ENCODE peak calls at places on chromosomes 6 and 20, in four cellular contexts. D, F, L and O are unnamed samples.

GRCh38 chr20:24879875-24880274 is 69.2 kb upstream of the CST7 start:
- DNase-seq in L (no peak), F (no peak), D (no peak), O (no peak)

GRCh38 chr6:168877821-168878282 is 375.8 kb downstream of the THBS2 start:
- DNase-seq in D (peak; percentile 66), F (peak; percentile 60), L (no peak), O (no peak)

GRCh38 chr6:106512048-106512957 is 117.0 kb downstream of the RTN4IP1 start:
- DNase-seq in L (peak; percentile 44), D (peak; percentile 84), F (peak; percentile 63), O (peak; percentile 92)

GRCh38 chr20:16400249-16400648 is 173.0 kb downstream of the KIF16B start:
- DNase-seq in L (no peak), F (no peak), D (no peak), O (no peak)

GRCh38 chr6:17820055-17820454 is 113.3 kb upstream of the NUP153 start:
- DNase-seq in L (no peak), F (no peak), D (no peak), O (no peak)

GRCh38 chr6:118912646-118913045 is 18.7 kb downstream of the ASF1A start:
- DNase-seq in L (no peak), D (no peak), F (no peak), O (no peak)

GRCh38 chr6:14543971-14544620 is 426.5 kb downstream of the CD83 start:
- DNase-seq in F (no peak), D (no peak), L (no peak), O (no peak)

GRCh38 chr6:106256201-106256968 is 69.2 kb downstream of the ATG5 start:
- DNase-seq in L (no peak), F (no peak), D (no peak), O (no peak)

GRCh38 chr6:151005896-151006632 is 140.6 kb downstream of the MTHFD1L start:
- DNase-seq in L (peak; percentile 26), F (no peak), D (no peak), O (no peak)

GRCh38 chr20:38131588-38132121 is 33.4 kb downstream of the TGM2 start:
- DNase-seq in D (no peak), F (no peak), L (no peak), O (no peak)

GRCh38 chr6:131949909-131950766 is 1.0 kb downstream of the CCN2 start:
- DNase-seq in F (peak; percentile 86), D (peak; percentile 80), L (peak; percentile 96), O (peak; percentile 80)

GRCh38 chr6:36662827-36663256 is 15.7 kb upstream of the CDKN1A start:
- DNase-seq in F (peak; percentile 88), D (peak; percentile 52), L (no peak), O (peak; percentile 58)

GRCh38 chr6:111602481-111603404 is 2.9 kb downstream of the TRAF3IP2 start:
- DNase-seq in F (peak; percentile 32), D (no peak), L (peak; percentile 61), O (no peak)

GRCh38 chr6:43767553-43768505 is 2.2 kb upstream of the VEGFA start:
- DNase-seq in D (peak; percentile 67), L (no peak), F (peak; percentile 43), O (peak; percentile 83)

GRCh38 chr6:142444800-142445405 is 143.1 kb downstream of the ADGRG6 start:
- DNase-seq in D (no peak), F (no peak), L (no peak), O (no peak)

GRCh38 chr6:136014454-136015421 is 163.2 kb downstream of the PDE7B start:
- DNase-seq in D (no peak), F (no peak), L (peak; percentile 99), O (no peak)

GRCh38 chr6:111758608-111759293 is 114.5 kb downstream of the FYN start:
- DNase-seq in F (no peak), L (no peak), D (no peak), O (no peak)

GRCh38 chr6:99993533-99994251 is at the start of gene MCHR2:
- DNase-seq in L (no peak), D (no peak), F (peak; percentile 11), O (no peak)

GRCh38 chr20:63165538-63166422 is 50.2 kb downstream of the YTHDF1 start:
- DNase-seq in D (no peak), F (no peak), L (no peak), O (no peak)

GRCh38 chr6:31139599-31139998 is 733 bp upstream of the PSORS1C2 start:
- DNase-seq in D (no peak), F (no peak), L (peak; percentile 79), O (no peak)

GRCh38 chr6:11496152-11497060 is 41.1 kb upstream of the TMEM170B start:
- DNase-seq in F (peak; percentile 67), D (peak; percentile 55), L (peak; percentile 91), O (no peak)

GRCh38 chr6:45398075-45398817 is 20.5 kb upstream of the SUPT3H start:
- DNase-seq in F (no peak), L (no peak), D (no peak), O (no peak)

GRCh38 chr6:34888441-34888820 is 589 bp upstream of the TAF11 start:
- DNase-seq in L (no peak), F (no peak), D (no peak), O (no peak)

GRCh38 chr6:29792123-29793035 is 35.2 kb upstream of the HLA-G start:
- DNase-seq in D (peak; percentile 64), L (peak; percentile 34), F (peak; percentile 70), O (peak; percentile 78)

GRCh38 chr6:167933290-167933689 is 64.2 kb upstream of the KIF25 start:
- DNase-seq in D (no peak), L (no peak), F (no peak), O (no peak)

GRCh38 chr6:23414204-23414501 is 711.9 kb upstream of the NRSN1 start:
- DNase-seq in D (no peak), L (peak; percentile 81), F (no peak), O (no peak)

GRCh38 chr6:50102676-50103075 is 52.9 kb upstream of the DEFB112 start:
- DNase-seq in F (no peak), D (no peak), L (no peak), O (no peak)

GRCh38 chr6:143157146-143157545 is 96.5 kb downstream of the AIG1 start:
- DNase-seq in D (no peak), L (no peak), F (no peak), O (no peak)

GRCh38 chr20:43751167-43752050 is 24.6 kb upstream of the GTSF1L start:
- DNase-seq in L (peak; percentile 71), D (no peak), F (no peak), O (no peak)

GRCh38 chr20:1327827-1328679 is 886 bp downstream of the SDCBP2 start:
- DNase-seq in L (no peak), D (no peak), F (no peak), O (peak; percentile 78)

GRCh38 chr6:3517350-3517749 is 60.5 kb upstream of the SLC22A23 start:
- DNase-seq in D (no peak), F (no peak), L (peak; percentile 93), O (no peak)

GRCh38 chr6:148969679-148970078 is 222.8 kb downstream of the UST start:
- DNase-seq in D (no peak), L (peak; percentile 33), F (no peak), O (no peak)

GRCh38 chr20:23419995-23420901 is 1.0 kb downstream of the NAPB start:
- DNase-seq in L (peak; percentile 65), F (peak; percentile 80), D (peak; percentile 89), O (peak; percentile 75)

GRCh38 chr20:23417861-23418260 is 3.4 kb downstream of the NAPB start:
- DNase-seq in F (no peak), D (no peak), L (no peak), O (no peak)

GRCh38 chr20:23415958-23416583 is 5.2 kb downstream of the NAPB start:
- DNase-seq in D (no peak), F (no peak), L (no peak), O (no peak)

GRCh38 chr20:23420943-23421925 is at the start of gene NAPB:
- DNase-seq in F (peak; percentile 93), L (peak; percentile 94), D (peak; percentile 94), O (peak; percentile 96)

GRCh38 chr20:23419657-23419994 is 1.7 kb downstream of the NAPB start:
- DNase-seq in D (no peak), L (no peak), F (no peak), O (no peak)
- H3K27ac ChIP-seq in D (peak overlapping the region; percentile 91), L (peak overlapping the region; percentile 34), F (peak overlapping the region; percentile 88), O (peak overlapping the region; percentile 85)

GRCh38 chr6:160088069-160088773 is 33.4 kb upstream of the SLC22A1 start:
- DNase-seq in F (peak; percentile 55), L (peak; percentile 85), D (peak; percentile 60), O (peak; percentile 75)

GRCh38 chr6:160086754-160087153 is 34.9 kb upstream of the SLC22A1 start:
- DNase-seq in L (no peak), D (no peak), F (no peak), O (no peak)

GRCh38 chr6:160085713-160086505 is 35.7 kb upstream of the SLC22A1 start:
- DNase-seq in D (no peak), L (no peak), F (no peak), O (no peak)

GRCh38 chr6:160089534-160089897 is 32.1 kb upstream of the SLC22A1 start:
- DNase-seq in F (no peak), L (no peak), D (no peak), O (no peak)

GRCh38 chr6:160088774-160089533 is 32.7 kb upstream of the SLC22A1 start:
- DNase-seq in L (no peak), D (no peak), F (no peak), O (no peak)
- TF ChIP-seq CTCF in L (no peak), D (no peak), F (no peak), O (no peak)

GRCh38 chr6:4801491-4802118 is 25.4 kb downstream of the CDYL start:
- DNase-seq in D (no peak), L (no peak), F (no peak), O (no peak)

GRCh38 chr6:4804095-4804494 is 27.9 kb downstream of the CDYL start:
- DNase-seq in L (peak; percentile 55), D (no peak), F (no peak), O (no peak)

GRCh38 chr6:4800662-4801061 is 24.5 kb downstream of the CDYL start:
- DNase-seq in D (no peak), L (no peak), F (no peak), O (no peak)

GRCh38 chr6:4803343-4803744 is 27.1 kb downstream of the CDYL start:
- DNase-seq in D (no peak), L (no peak), F (no peak), O (no peak)

GRCh38 chr6:4802312-4802935 is 26.2 kb downstream of the CDYL start:
- DNase-seq in F (no peak), D (no peak), L (no peak), O (no peak)
- H3K27ac ChIP-seq in F (no peak overlapping the region), D (no peak overlapping the region), L (no peak overlapping the region), O (no peak overlapping the region)

GRCh38 chr6:162123797-162124196 is 603.8 kb downstream of the PRKN start:
- DNase-seq in F (no peak), D (no peak), L (peak; percentile 40), O (no peak)
- TF ChIP-seq CTCF in F (no peak), D (no peak), L (peak; percentile 48), O (peak; percentile 30)

GRCh38 chr6:28252507-28252975 is 472 bp upstream of the ZKSCAN4 start:
- DNase-seq in D (no peak), F (no peak), L (peak; percentile 6), O (no peak)

GRCh38 chr6:28248916-28249315 is 3.2 kb downstream of the ZKSCAN4 start:
- DNase-seq in F (no peak), D (no peak), L (no peak), O (no peak)

GRCh38 chr6:28254340-28254618 is 2.2 kb upstream of the ZKSCAN4 start:
- DNase-seq in D (no peak), L (no peak), F (no peak), O (no peak)

GRCh38 chr6:28250747-28251146 is 1.3 kb downstream of the ZKSCAN4 start:
- DNase-seq in L (no peak), F (no peak), D (no peak), O (no peak)

GRCh38 chr6:28251648-28252506 is at the start of gene ZKSCAN4:
- DNase-seq in L (peak; percentile 94), D (peak; percentile 73), F (peak; percentile 72), O (peak; percentile 71)
- H3K27ac ChIP-seq in L (peak within 1 kb of the TSS; percentile 12), D (peak within 1 kb of the TSS; percentile 74), F (peak within 1 kb of the TSS; percentile 30), O (peak within 1 kb of the TSS; percentile 24)